ENCODE peak calls at places on chromosomes 1 and 21, in four cellular contexts. One of them, this sample, is unnamed.

GRCh38 chr1:156455362-156455761 is 45.2 kb downstream of the MEF2D start:
- DNase-seq in BE2C: no peak
- DNase-seq in astrocyte of the spinal cord: no peak
- DNase-seq in HFF-Myc: no peak
- DNase-seq in this sample: no peak

GRCh38 chr1:2547210-2548067 is 8.7 kb upstream of the TNFRSF14 start:
- DNase-seq in astrocyte of the spinal cord: no peak
- DNase-seq in BE2C: no peak
- DNase-seq in HFF-Myc: no peak
- DNase-seq in this sample: no peak

GRCh38 chr1:93679546-93679945 is 2.1 kb downstream of the BCAR3 start:
- DNase-seq in BE2C: no peak
- DNase-seq in HFF-Myc: no peak
- DNase-seq in astrocyte of the spinal cord: no peak
- DNase-seq in this sample: no peak

GRCh38 chr1:199403421-199404116 is 623.9 kb upstream of the NR5A2 start:
- DNase-seq in HFF-Myc: peak; percentile 6
- DNase-seq in astrocyte of the spinal cord: peak; percentile 90
- DNase-seq in BE2C: no peak
- DNase-seq in this sample: peak; percentile 95

GRCh38 chr1:94146273-94146672 is 25.3 kb upstream of the ABCA4 start:
- DNase-seq in astrocyte of the spinal cord: no peak
- DNase-seq in BE2C: no peak
- DNase-seq in HFF-Myc: no peak
- DNase-seq in this sample: no peak

GRCh38 chr1:183812686-183813569 is 8.0 kb downstream of the RGL1 start:
- DNase-seq in BE2C: no peak
- DNase-seq in astrocyte of the spinal cord: peak; percentile 65
- DNase-seq in HFF-Myc: no peak
- DNase-seq in this sample: no peak

GRCh38 chr1:9080704-9081291 is 11.4 kb upstream of the SLC2A5 start:
- DNase-seq in BE2C: no peak
- DNase-seq in HFF-Myc: no peak
- DNase-seq in astrocyte of the spinal cord: peak; percentile 32
- DNase-seq in this sample: no peak

GRCh38 chr1:180898441-180899219 is 14.1 kb upstream of the KIAA1614 start:
- DNase-seq in BE2C: peak; percentile 69
- DNase-seq in HFF-Myc: no peak
- DNase-seq in astrocyte of the spinal cord: no peak
- DNase-seq in this sample: no peak

GRCh38 chr1:239757711-239758110 is 334.0 kb upstream of the FMN2 start:
- DNase-seq in HFF-Myc: no peak
- DNase-seq in astrocyte of the spinal cord: no peak
- DNase-seq in BE2C: no peak
- DNase-seq in this sample: no peak

GRCh38 chr1:94081566-94082344 is 39.2 kb downstream of the ABCA4 start:
- DNase-seq in BE2C: no peak
- DNase-seq in astrocyte of the spinal cord: peak; percentile 77
- DNase-seq in HFF-Myc: no peak
- DNase-seq in this sample: peak; percentile 94

GRCh38 chr21:15343066-15343465 is 278.3 kb upstream of the NRIP1 start:
- DNase-seq in HFF-Myc: no peak
- DNase-seq in astrocyte of the spinal cord: no peak
- DNase-seq in BE2C: no peak
- DNase-seq in this sample: no peak

GRCh38 chr1:85330711-85331290 is 54.4 kb upstream of the BCL10 start:
- DNase-seq in BE2C: no peak
- DNase-seq in astrocyte of the spinal cord: peak; percentile 94
- DNase-seq in HFF-Myc: peak; percentile 98
- DNase-seq in this sample: peak; percentile 97

GRCh38 chr1:201506092-201506491 is 831 bp downstream of the CSRP1 start:
- DNase-seq in BE2C: no peak
- DNase-seq in HFF-Myc: no peak
- DNase-seq in astrocyte of the spinal cord: no peak
- DNase-seq in this sample: no peak

GRCh38 chr1:192576190-192577144 is 894 bp downstream of the RGS1 start:
- DNase-seq in HFF-Myc: no peak
- DNase-seq in BE2C: no peak
- DNase-seq in astrocyte of the spinal cord: no peak
- DNase-seq in this sample: no peak

GRCh38 chr1:29258189-29258973 is 22.1 kb downstream of the PTPRU start:
- DNase-seq in astrocyte of the spinal cord: no peak
- DNase-seq in HFF-Myc: no peak
- DNase-seq in BE2C: no peak
- DNase-seq in this sample: no peak

GRCh38 chr1:15678578-15678977 is 5.5 kb upstream of the PLEKHM2 start:
- DNase-seq in HFF-Myc: peak; percentile 46
- DNase-seq in astrocyte of the spinal cord: peak; percentile 50
- DNase-seq in BE2C: no peak
- DNase-seq in this sample: peak; percentile 33

GRCh38 chr21:16002872-16003466 is 273.2 kb downstream of the USP25 start:
- DNase-seq in HFF-Myc: peak; percentile 24
- DNase-seq in BE2C: no peak
- DNase-seq in astrocyte of the spinal cord: peak; percentile 52
- DNase-seq in this sample: peak; percentile 10

GRCh38 chr1:94675373-94675772 is 133.8 kb upstream of the F3 start:
- DNase-seq in astrocyte of the spinal cord: peak; percentile 83
- DNase-seq in BE2C: no peak
- DNase-seq in HFF-Myc: no peak
- DNase-seq in this sample: no peak

GRCh38 chr1:198155253-198155652 is 1.5 kb upstream of the NEK7 start:
- DNase-seq in HFF-Myc: no peak
- DNase-seq in BE2C: no peak
- DNase-seq in astrocyte of the spinal cord: peak; percentile 87
- DNase-seq in this sample: peak; percentile 59

GRCh38 chr1:159960721-159961381 is 6.8 kb upstream of the SLAMF9 start:
- DNase-seq in HFF-Myc: no peak
- DNase-seq in BE2C: no peak
- DNase-seq in astrocyte of the spinal cord: peak; percentile 62
- DNase-seq in this sample: peak; percentile 79

GRCh38 chr1:29671957-29672356 is 435.6 kb downstream of the PTPRU start:
- DNase-seq in BE2C: no peak
- DNase-seq in HFF-Myc: no peak
- DNase-seq in astrocyte of the spinal cord: no peak
- DNase-seq in this sample: no peak

GRCh38 chr21:37366488-37367300 is at the start of gene DYRK1A:
- DNase-seq in astrocyte of the spinal cord: peak; percentile 100
- DNase-seq in HFF-Myc: peak; percentile 98
- DNase-seq in BE2C: peak; percentile 99
- DNase-seq in this sample: peak; percentile 96
- TF ChIP-seq CTCF in astrocyte of the spinal cord: no peak
- TF ChIP-seq CTCF in HFF-Myc: no peak
- TF ChIP-seq CTCF in BE2C: no peak
- TF ChIP-seq CTCF in this sample: no peak

DNA sequence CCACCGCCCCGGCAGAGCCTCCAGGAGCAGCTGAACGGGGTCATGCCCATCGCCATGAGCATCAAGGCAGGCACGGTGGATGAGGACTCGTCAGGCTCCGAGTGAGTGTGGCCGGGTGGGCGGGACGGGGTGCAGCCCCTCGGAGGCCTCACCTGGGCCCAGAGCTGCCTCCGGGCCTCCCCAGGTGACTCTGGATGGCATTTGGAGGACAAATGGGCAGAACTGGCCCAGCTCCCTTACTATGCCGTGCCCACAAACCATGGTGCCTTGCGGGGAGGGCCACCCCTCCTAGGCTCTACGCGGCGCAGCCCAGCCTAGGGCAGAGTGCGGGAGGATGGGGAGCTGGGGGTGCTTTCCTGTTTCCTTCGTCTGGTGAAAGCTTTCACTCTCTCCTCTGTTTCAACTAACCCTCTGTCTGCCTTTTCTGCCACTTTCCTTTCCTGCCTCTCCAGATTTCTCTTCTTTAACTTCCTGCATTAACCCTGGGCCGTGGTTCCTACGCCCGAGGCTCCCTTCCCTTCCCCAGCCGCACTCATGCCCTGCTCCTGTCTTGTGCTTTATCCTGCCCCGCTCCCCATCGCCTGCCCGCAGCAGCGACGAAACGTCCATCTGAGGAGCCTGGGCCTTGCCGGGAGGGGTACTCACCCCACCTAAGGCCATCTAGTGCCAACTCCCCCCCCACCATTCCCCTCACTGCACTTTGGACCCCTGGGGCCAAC is 9.2 kb downstream of the PSRC1 start:
- DNase-seq in astrocyte of the spinal cord: no peak
- DNase-seq in HFF-Myc: no peak
- DNase-seq in BE2C: no peak
- DNase-seq in this sample: no peak
- H3K4me3 ChIP-seq in astrocyte of the spinal cord: no peak overlapping the region
- H3K4me3 ChIP-seq in HFF-Myc: no peak overlapping the region
- H3K4me3 ChIP-seq in BE2C: no peak overlapping the region
- H3K4me3 ChIP-seq in this sample: no peak overlapping the region

DNA sequence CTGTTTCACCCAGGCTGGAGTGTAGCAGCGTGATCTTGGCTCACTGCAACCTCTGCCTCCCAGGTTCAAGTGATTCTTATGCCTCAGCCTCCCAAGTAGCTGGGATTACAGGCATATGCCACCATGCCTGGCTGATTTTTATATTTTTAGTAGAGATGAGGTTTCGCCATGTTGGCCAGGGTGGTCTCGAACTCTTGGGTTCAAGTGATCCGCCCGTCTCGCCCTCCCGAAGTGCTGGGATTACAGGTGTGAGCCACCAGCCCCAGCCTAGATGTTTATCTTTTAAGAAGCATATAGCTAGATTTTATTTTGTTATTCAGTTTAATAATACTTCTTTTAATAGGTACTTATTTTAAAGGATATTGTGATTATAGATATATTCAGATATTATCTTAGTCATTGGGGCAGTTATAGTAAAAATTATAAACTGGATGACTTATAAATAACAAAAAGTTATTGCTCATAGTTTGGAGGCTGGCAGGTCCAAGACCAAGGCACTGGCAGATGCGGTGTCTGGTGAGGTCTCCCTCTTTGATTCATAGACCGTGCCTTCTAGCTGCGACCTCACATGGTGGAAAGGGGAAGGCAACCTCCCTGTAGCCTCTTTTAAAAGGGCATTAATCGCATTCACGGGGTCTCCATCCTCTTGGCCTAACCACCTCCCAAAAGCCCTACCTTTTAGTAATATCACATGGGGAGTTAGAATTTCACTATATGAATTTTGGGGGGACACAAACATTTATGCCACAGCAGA is 3.1 kb upstream of the KCNE2 start:
- DNase-seq in astrocyte of the spinal cord: no peak
- DNase-seq in BE2C: no peak
- DNase-seq in HFF-Myc: no peak
- DNase-seq in this sample: no peak
- TF ChIP-seq CTCF in astrocyte of the spinal cord: no peak
- TF ChIP-seq CTCF in BE2C: peak; percentile 32
- TF ChIP-seq CTCF in HFF-Myc: no peak
- TF ChIP-seq CTCF in this sample: no peak

DNA sequence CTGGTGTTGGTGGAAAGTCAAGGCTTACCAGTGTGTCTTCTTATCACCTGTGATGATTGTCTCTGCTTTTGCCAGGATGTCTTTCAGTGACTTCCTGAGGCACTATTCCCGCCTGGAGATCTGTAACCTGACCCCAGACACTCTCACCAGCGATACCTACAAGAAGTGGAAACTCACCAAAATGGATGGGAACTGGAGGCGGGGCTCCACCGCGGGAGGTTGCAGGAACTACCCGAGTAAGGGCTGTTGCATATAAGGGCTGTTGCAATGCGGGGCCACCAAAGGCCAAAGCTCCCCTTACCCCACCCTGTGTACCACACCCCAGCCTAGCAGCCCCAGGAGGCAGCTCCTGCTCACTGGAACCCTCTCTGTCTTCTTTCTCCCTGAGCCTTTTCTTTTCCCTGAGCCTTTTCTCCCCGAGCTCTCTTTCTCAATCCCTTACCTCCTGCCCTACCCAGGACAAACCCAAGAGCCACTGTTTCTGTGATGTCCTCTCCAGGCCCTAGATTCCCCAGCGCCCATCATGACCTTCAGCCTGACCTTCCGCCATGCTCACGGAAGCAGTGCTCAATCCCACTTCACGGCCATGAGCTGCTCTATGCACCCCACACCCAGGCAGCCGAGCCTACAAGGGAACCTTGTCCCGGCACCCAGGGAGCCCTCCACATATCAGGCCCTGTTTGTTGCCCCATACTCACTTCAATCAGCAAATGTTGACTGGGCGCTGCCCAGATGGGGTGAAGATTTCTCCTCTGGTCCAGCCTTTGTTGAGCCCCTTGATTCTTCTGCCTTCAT is 40.6 kb downstream of the CAPN2 start:
- DNase-seq in HFF-Myc: no peak
- DNase-seq in BE2C: no peak
- DNase-seq in astrocyte of the spinal cord: no peak
- DNase-seq in this sample: no peak
- H3K4me3 ChIP-seq in HFF-Myc: no peak overlapping the region
- H3K4me3 ChIP-seq in BE2C: no peak overlapping the region
- H3K4me3 ChIP-seq in astrocyte of the spinal cord: no peak overlapping the region
- H3K4me3 ChIP-seq in this sample: no peak overlapping the region

DNA sequence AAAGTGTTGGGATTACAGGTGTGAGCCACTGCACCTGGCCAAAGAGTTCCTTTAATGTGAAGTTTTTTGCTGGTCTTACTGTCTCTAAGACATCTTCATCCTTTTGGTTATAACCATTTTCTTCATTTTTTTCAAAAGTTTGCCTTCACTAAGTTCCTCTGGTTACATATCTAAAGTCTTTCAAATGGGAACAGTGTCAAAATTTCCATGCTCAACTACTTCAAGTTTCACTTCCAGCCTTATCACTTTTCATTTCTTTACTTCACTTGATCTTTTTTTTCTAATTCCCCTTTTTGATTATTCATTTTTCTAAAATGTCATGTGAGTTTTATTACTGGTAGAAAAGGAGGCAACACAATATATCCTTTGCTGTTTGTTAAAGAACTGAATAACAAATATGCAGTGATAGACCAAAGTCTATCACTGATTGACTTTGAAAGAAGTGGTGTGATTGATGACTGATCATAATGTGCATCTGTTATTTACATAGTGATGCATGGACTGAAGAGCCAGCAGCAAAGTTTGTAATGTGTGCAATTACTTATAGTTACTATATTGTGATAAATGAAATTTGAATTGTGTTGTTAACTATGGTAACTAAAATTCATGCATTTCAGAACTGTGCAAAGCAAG is 16.0 kb upstream of the ZFYVE9 start:
- DNase-seq in astrocyte of the spinal cord: no peak
- DNase-seq in BE2C: no peak
- DNase-seq in HFF-Myc: no peak
- DNase-seq in this sample: no peak
- TF ChIP-seq CTCF in astrocyte of the spinal cord: no peak
- TF ChIP-seq CTCF in BE2C: no peak
- TF ChIP-seq CTCF in HFF-Myc: no peak
- TF ChIP-seq CTCF in this sample: no peak

This sample was measured in AG09309.